ENCODE peak calls at places on chromosomes 16 and 17, in ten cellular contexts. One of them, this sample, is unnamed.

GRCh38 chr16:57469046-57469445 is 6.6 kb downstream of the POLR2C start:
- DNase-seq in CD8-positive, alpha-beta memory T cell: no peak
- DNase-seq in psoas muscle: no peak
- DNase-seq in heart right ventricle: no peak
- DNase-seq in transverse colon: no peak
- DNase-seq in thoracic aorta: no peak
- DNase-seq in heart left ventricle: no peak
- DNase-seq in small intestine: no peak
- DNase-seq in left ventricle myocardium inferior: no peak
- DNase-seq in tibial artery: no peak
- DNase-seq in this sample: no peak

GRCh38 chr16:1543085-1543896 is 9.8 kb downstream of the TMEM204 start:
- DNase-seq in CD8-positive, alpha-beta memory T cell: no peak
- DNase-seq in tibial artery: peak; percentile 76
- DNase-seq in heart left ventricle: peak; percentile 84
- DNase-seq in left ventricle myocardium inferior: peak; percentile 78
- DNase-seq in transverse colon: peak; percentile 43
- DNase-seq in thoracic aorta: peak; percentile 44
- DNase-seq in small intestine: peak; percentile 31
- DNase-seq in heart right ventricle: peak; percentile 86
- DNase-seq in psoas muscle: peak; percentile 77
- DNase-seq in this sample: peak; percentile 58

GRCh38 chr17:80773243-80773991 is 218.2 kb upstream of the CHMP6 start:
- DNase-seq in left ventricle myocardium inferior: peak; percentile 27
- DNase-seq in thoracic aorta: peak; percentile 47
- DNase-seq in tibial artery: peak; percentile 79
- DNase-seq in heart left ventricle: peak; percentile 67
- DNase-seq in psoas muscle: peak; percentile 72
- DNase-seq in transverse colon: peak; percentile 58
- DNase-seq in heart right ventricle: peak; percentile 59
- DNase-seq in CD8-positive, alpha-beta memory T cell: no peak
- DNase-seq in small intestine: no peak
- DNase-seq in this sample: no peak

GRCh38 chr17:20127660-20128413 is 118.7 kb downstream of the SPECC1 start:
- DNase-seq in psoas muscle: no peak
- DNase-seq in tibial artery: no peak
- DNase-seq in thoracic aorta: no peak
- DNase-seq in heart right ventricle: no peak
- DNase-seq in transverse colon: no peak
- DNase-seq in small intestine: no peak
- DNase-seq in heart left ventricle: no peak
- DNase-seq in left ventricle myocardium inferior: no peak
- DNase-seq in CD8-positive, alpha-beta memory T cell: no peak
- DNase-seq in this sample: no peak

GRCh38 chr17:82985973-82986372 is 93.4 kb upstream of the METRNL start:
- DNase-seq in left ventricle myocardium inferior: no peak
- DNase-seq in tibial artery: no peak
- DNase-seq in psoas muscle: no peak
- DNase-seq in CD8-positive, alpha-beta memory T cell: peak; percentile 47
- DNase-seq in heart right ventricle: no peak
- DNase-seq in small intestine: peak; percentile 59
- DNase-seq in heart left ventricle: peak; percentile 20
- DNase-seq in thoracic aorta: no peak
- DNase-seq in transverse colon: peak; percentile 47
- DNase-seq in this sample: peak; percentile 12

GRCh38 chr17:42608692-42609181 is 437 bp downstream of the RETREG3 start:
- DNase-seq in thoracic aorta: no peak
- DNase-seq in psoas muscle: no peak
- DNase-seq in heart right ventricle: no peak
- DNase-seq in left ventricle myocardium inferior: peak; percentile 20
- DNase-seq in transverse colon: no peak
- DNase-seq in small intestine: peak; percentile 18
- DNase-seq in tibial artery: peak; percentile 23
- DNase-seq in heart left ventricle: no peak
- DNase-seq in CD8-positive, alpha-beta memory T cell: no peak
- DNase-seq in this sample: peak; percentile 36

GRCh38 chr17:75549246-75550138 is 24.0 kb downstream of the LLGL2 start:
- DNase-seq in heart left ventricle: no peak
- DNase-seq in left ventricle myocardium inferior: no peak
- DNase-seq in CD8-positive, alpha-beta memory T cell: no peak
- DNase-seq in transverse colon: peak; percentile 87
- DNase-seq in small intestine: peak; percentile 94
- DNase-seq in psoas muscle: no peak
- DNase-seq in heart right ventricle: no peak
- DNase-seq in tibial artery: no peak
- DNase-seq in thoracic aorta: no peak
- DNase-seq in this sample: no peak

GRCh38 chr17:51662204-51663056 is 402.1 kb downstream of the UTP18 start:
- DNase-seq in heart right ventricle: no peak
- DNase-seq in tibial artery: no peak
- DNase-seq in left ventricle myocardium inferior: no peak
- DNase-seq in small intestine: no peak
- DNase-seq in CD8-positive, alpha-beta memory T cell: no peak
- DNase-seq in thoracic aorta: no peak
- DNase-seq in psoas muscle: no peak
- DNase-seq in transverse colon: no peak
- DNase-seq in heart left ventricle: no peak
- DNase-seq in this sample: no peak

DNA sequence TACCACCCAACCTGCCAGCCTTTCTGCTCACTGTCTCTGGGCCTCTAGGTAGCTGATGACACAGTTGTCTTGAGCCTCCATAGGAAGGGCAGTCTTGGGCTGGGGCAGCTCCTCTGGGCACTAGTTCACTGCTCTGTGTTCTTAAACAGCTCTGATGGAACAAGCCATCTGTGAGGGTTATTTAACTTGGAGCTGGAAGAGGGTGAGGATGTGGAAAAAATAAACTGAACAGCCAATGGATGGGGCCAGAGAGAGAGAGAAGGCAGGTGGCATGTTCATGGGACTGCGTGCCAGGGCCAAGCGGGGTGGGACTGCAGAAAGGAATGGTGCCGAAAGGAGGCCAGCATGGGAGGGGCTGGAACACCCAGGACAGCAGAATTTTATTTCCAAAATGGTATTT is 52.6 kb downstream of the HIC1 start:
- DNase-seq in psoas muscle: no peak
- DNase-seq in heart left ventricle: peak; percentile 57
- DNase-seq in heart right ventricle: peak; percentile 41
- DNase-seq in CD8-positive, alpha-beta memory T cell: no peak
- DNase-seq in transverse colon: no peak
- DNase-seq in left ventricle myocardium inferior: no peak
- DNase-seq in small intestine: no peak
- DNase-seq in tibial artery: peak; percentile 67
- DNase-seq in thoracic aorta: no peak
- DNase-seq in this sample: no peak
- H3K27ac ChIP-seq in psoas muscle: peak overlapping the region; percentile 53
- H3K27ac ChIP-seq in heart left ventricle: peak overlapping the region; percentile 45
- H3K27ac ChIP-seq in heart right ventricle: peak overlapping the region; percentile 55
- H3K27ac ChIP-seq in CD8-positive, alpha-beta memory T cell: no peak overlapping the region
- H3K27ac ChIP-seq in transverse colon: no peak overlapping the region
- H3K27ac ChIP-seq in left ventricle myocardium inferior: peak overlapping the region; percentile 80
- H3K27ac ChIP-seq in small intestine: no peak overlapping the region
- H3K27ac ChIP-seq in tibial artery: peak overlapping the region; percentile 65
- H3K27ac ChIP-seq in thoracic aorta: peak overlapping the region; percentile 62
- H3K27ac ChIP-seq in this sample: no peak overlapping the region

GRCh38 chr17:39236981-39237441 is 11.3 kb upstream of the STAC2 start:
- DNase-seq in left ventricle myocardium inferior: no peak
- DNase-seq in psoas muscle: no peak
- DNase-seq in transverse colon: no peak
- DNase-seq in CD8-positive, alpha-beta memory T cell: no peak
- DNase-seq in heart right ventricle: no peak
- DNase-seq in thoracic aorta: no peak
- DNase-seq in heart left ventricle: no peak
- DNase-seq in small intestine: no peak
- DNase-seq in tibial artery: no peak
- DNase-seq in this sample: no peak

GRCh38 chr17:39240631-39241030 is 14.9 kb upstream of the STAC2 start:
- DNase-seq in thoracic aorta: no peak
- DNase-seq in heart left ventricle: no peak
- DNase-seq in tibial artery: no peak
- DNase-seq in transverse colon: no peak
- DNase-seq in CD8-positive, alpha-beta memory T cell: no peak
- DNase-seq in left ventricle myocardium inferior: no peak
- DNase-seq in heart right ventricle: no peak
- DNase-seq in small intestine: no peak
- DNase-seq in psoas muscle: no peak
- DNase-seq in this sample: no peak

GRCh38 chr17:39236383-39236927 is 10.7 kb upstream of the STAC2 start:
- DNase-seq in CD8-positive, alpha-beta memory T cell: no peak
- DNase-seq in thoracic aorta: no peak
- DNase-seq in small intestine: no peak
- DNase-seq in tibial artery: no peak
- DNase-seq in left ventricle myocardium inferior: no peak
- DNase-seq in transverse colon: no peak
- DNase-seq in psoas muscle: no peak
- DNase-seq in heart left ventricle: no peak
- DNase-seq in heart right ventricle: no peak
- DNase-seq in this sample: no peak

GRCh38 chr17:39237586-39237985 is 11.8 kb upstream of the STAC2 start:
- DNase-seq in heart left ventricle: no peak
- DNase-seq in tibial artery: no peak
- DNase-seq in small intestine: no peak
- DNase-seq in heart right ventricle: no peak
- DNase-seq in thoracic aorta: no peak
- DNase-seq in psoas muscle: no peak
- DNase-seq in transverse colon: no peak
- DNase-seq in left ventricle myocardium inferior: no peak
- DNase-seq in CD8-positive, alpha-beta memory T cell: no peak
- DNase-seq in this sample: no peak

DNA sequence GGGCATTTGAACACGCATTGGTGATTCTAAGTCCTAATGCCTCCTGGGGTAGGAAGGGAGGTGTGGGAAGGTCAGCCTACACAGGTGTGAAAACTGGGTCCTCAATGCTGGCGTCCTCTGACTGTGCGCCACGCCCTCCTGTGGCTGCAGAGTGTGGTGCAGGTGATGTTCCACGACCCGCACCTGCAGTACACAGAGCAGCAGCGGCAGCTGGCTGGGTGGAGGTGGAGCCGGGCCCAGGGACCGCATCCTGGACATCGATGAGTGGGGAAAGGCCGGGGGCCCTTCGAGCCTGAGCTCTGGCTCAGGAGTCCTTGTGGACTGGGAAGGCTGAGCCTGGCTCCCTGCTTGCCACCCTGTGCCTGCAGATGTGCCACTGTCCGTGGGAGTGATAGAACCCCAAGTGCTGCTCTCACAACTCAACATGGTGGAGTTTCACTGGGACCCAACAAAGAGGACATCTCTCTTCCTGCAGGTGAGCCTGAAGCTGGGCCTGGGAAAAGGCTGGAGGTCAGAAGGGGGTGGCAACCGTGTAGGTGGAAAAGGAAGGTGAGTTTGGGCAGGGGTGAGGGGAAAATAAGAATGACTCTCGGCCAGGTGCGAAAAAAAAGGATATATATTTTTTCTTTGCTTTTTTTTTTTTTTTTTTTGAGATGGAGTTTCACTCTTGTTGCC is 14.0 kb upstream of the STAC2 start:
- DNase-seq in heart left ventricle: no peak
- DNase-seq in thoracic aorta: no peak
- DNase-seq in heart right ventricle: no peak
- DNase-seq in CD8-positive, alpha-beta memory T cell: peak; percentile 65
- DNase-seq in tibial artery: no peak
- DNase-seq in psoas muscle: no peak
- DNase-seq in left ventricle myocardium inferior: no peak
- DNase-seq in small intestine: peak; percentile 60
- DNase-seq in transverse colon: peak; percentile 81
- DNase-seq in this sample: peak; percentile 69
- H3K27me3 ChIP-seq in heart left ventricle: no peaks in the 10 kb centered on the region
- H3K27me3 ChIP-seq in thoracic aorta: no peaks in the 10 kb centered on the region
- H3K27me3 ChIP-seq in heart right ventricle: peaks cover 8% of the 10 kb centered on the region
- H3K27me3 ChIP-seq in CD8-positive, alpha-beta memory T cell: no peaks in the 10 kb centered on the region
- H3K27me3 ChIP-seq in tibial artery: peaks cover 8% of the 10 kb centered on the region
- H3K27me3 ChIP-seq in psoas muscle: no peaks in the 10 kb centered on the region
- H3K27me3 ChIP-seq in left ventricle myocardium inferior: peaks cover 46% of the 10 kb centered on the region
- H3K27me3 ChIP-seq in small intestine: no peaks in the 10 kb centered on the region
- H3K27me3 ChIP-seq in transverse colon: peaks cover 12% of the 10 kb centered on the region
- H3K27me3 ChIP-seq in this sample: no peaks in the 10 kb centered on the region

GRCh38 chr17:6554871-6555330 is 1.5 kb downstream of the PITPNM3 start:
- DNase-seq in heart left ventricle: no peak
- DNase-seq in tibial artery: no peak
- DNase-seq in small intestine: peak; percentile 22
- DNase-seq in left ventricle myocardium inferior: no peak
- DNase-seq in thoracic aorta: no peak
- DNase-seq in transverse colon: peak; percentile 74
- DNase-seq in psoas muscle: no peak
- DNase-seq in heart right ventricle: no peak
- DNase-seq in CD8-positive, alpha-beta memory T cell: no peak
- DNase-seq in this sample: no peak

GRCh38 chr17:6549384-6550036 is 6.8 kb downstream of the PITPNM3 start:
- DNase-seq in small intestine: no peak
- DNase-seq in CD8-positive, alpha-beta memory T cell: no peak
- DNase-seq in left ventricle myocardium inferior: no peak
- DNase-seq in tibial artery: no peak
- DNase-seq in thoracic aorta: no peak
- DNase-seq in heart left ventricle: no peak
- DNase-seq in psoas muscle: no peak
- DNase-seq in heart right ventricle: no peak
- DNase-seq in transverse colon: no peak
- DNase-seq in this sample: no peak

GRCh38 chr17:6554336-6554735 is 2.0 kb downstream of the PITPNM3 start:
- DNase-seq in heart left ventricle: no peak
- DNase-seq in psoas muscle: no peak
- DNase-seq in heart right ventricle: no peak
- DNase-seq in CD8-positive, alpha-beta memory T cell: no peak
- DNase-seq in left ventricle myocardium inferior: no peak
- DNase-seq in small intestine: no peak
- DNase-seq in tibial artery: no peak
- DNase-seq in thoracic aorta: no peak
- DNase-seq in transverse colon: no peak
- DNase-seq in this sample: no peak

GRCh38 chr17:6551356-6551755 is 5.0 kb downstream of the PITPNM3 start:
- DNase-seq in heart right ventricle: no peak
- DNase-seq in small intestine: no peak
- DNase-seq in left ventricle myocardium inferior: no peak
- DNase-seq in tibial artery: no peak
- DNase-seq in transverse colon: no peak
- DNase-seq in heart left ventricle: no peak
- DNase-seq in thoracic aorta: no peak
- DNase-seq in psoas muscle: no peak
- DNase-seq in CD8-positive, alpha-beta memory T cell: no peak
- DNase-seq in this sample: no peak

DNA sequence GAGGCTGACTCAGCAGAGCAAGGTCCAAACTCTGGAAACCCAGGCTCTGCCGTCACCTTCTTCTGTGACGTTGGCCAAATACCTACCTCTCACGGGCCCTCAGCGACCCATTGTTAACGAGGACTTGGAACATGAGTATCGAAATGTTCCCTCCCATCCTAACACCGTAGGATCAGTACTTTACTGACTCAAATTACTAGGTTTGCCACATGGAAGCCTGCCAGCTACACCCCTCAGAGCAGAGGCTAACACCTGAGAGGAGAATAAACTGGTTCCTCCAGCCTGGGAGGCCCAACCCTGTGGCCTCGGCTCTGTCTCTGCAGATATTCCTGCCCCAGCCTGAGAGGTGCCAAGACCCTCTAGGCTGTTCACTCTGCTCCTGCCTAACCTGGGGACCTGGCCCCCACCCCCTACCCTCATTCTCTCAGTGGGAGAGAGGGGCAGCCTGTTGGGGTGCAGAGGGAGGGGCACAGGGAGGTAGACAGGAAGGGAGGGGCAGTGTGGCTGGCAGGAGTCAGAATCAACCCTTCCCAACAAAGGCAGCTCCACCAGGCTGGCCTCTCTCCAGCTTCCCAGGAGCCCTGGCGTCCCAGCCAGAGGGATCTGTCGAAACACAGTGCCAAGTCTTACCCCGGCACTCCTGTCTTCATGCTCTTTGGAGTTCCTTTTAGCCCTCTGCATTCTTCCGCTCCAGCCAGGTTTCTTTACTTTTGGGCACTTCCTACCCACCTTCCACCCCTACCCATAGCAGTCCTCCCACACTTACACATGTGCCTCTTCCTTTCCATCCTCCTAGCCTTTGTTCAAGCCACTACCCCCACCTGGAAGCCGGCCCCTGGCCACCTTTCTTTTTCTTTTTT is 4.2 kb downstream of the PITPNM3 start:
- DNase-seq in transverse colon: peak; percentile 88
- DNase-seq in psoas muscle: no peak
- DNase-seq in heart right ventricle: peak; percentile 29
- DNase-seq in CD8-positive, alpha-beta memory T cell: no peak
- DNase-seq in heart left ventricle: no peak
- DNase-seq in thoracic aorta: no peak
- DNase-seq in left ventricle myocardium inferior: no peak
- DNase-seq in tibial artery: no peak
- DNase-seq in small intestine: peak; percentile 60
- DNase-seq in this sample: no peak
- H3K27ac ChIP-seq in transverse colon: peak overlapping the region; percentile 84
- H3K27ac ChIP-seq in psoas muscle: no peak overlapping the region
- H3K27ac ChIP-seq in heart right ventricle: no peak overlapping the region
- H3K27ac ChIP-seq in CD8-positive, alpha-beta memory T cell: no peak overlapping the region
- H3K27ac ChIP-seq in heart left ventricle: no peak overlapping the region
- H3K27ac ChIP-seq in thoracic aorta: no peak overlapping the region
- H3K27ac ChIP-seq in left ventricle myocardium inferior: no peak overlapping the region
- H3K27ac ChIP-seq in tibial artery: no peak overlapping the region
- H3K27ac ChIP-seq in small intestine: no peak overlapping the region
- H3K27ac ChIP-seq in this sample: no peak overlapping the region

DNA sequence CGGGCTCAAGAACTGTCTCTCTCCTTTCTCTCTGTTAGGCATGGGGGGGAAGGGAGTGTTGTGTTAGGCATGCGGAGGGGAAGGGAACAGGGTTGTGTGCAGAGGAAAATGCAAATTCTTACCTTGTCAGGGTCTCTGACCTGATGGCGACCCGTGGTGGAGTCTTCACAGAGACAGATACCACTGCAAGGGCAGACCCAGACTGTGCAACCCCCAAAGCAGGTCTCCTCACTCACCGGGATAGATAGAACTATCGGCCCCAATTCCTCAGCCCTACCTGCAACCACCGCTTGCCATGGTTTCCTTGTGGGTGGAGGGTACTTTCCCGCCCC is 9.6 kb upstream of the MPP2 start:
- DNase-seq in heart right ventricle: no peak
- DNase-seq in thoracic aorta: no peak
- DNase-seq in psoas muscle: no peak
- DNase-seq in CD8-positive, alpha-beta memory T cell: no peak
- DNase-seq in left ventricle myocardium inferior: no peak
- DNase-seq in transverse colon: no peak
- DNase-seq in tibial artery: no peak
- DNase-seq in small intestine: no peak
- DNase-seq in heart left ventricle: no peak
- DNase-seq in this sample: no peak
- H3K27me3 ChIP-seq in heart right ventricle: peaks cover 7% of the 10 kb centered on the region
- H3K27me3 ChIP-seq in thoracic aorta: no peaks in the 10 kb centered on the region
- H3K27me3 ChIP-seq in psoas muscle: peaks cover 2% of the 10 kb centered on the region
- H3K27me3 ChIP-seq in CD8-positive, alpha-beta memory T cell: no peaks in the 10 kb centered on the region
- H3K27me3 ChIP-seq in left ventricle myocardium inferior: no peaks in the 10 kb centered on the region
- H3K27me3 ChIP-seq in transverse colon: peaks cover 17% of the 10 kb centered on the region
- H3K27me3 ChIP-seq in tibial artery: peaks cover 30% of the 10 kb centered on the region
- H3K27me3 ChIP-seq in small intestine: no peaks in the 10 kb centered on the region
- H3K27me3 ChIP-seq in heart left ventricle: no peaks in the 10 kb centered on the region
- H3K27me3 ChIP-seq in this sample: no peaks in the 10 kb centered on the region

This sample was measured in CD4-positive, CD25-positive, alpha-beta regulatory T cell.